ENCODE peak calls at places on chromosomes 13 and 19, in six cellular contexts. One of them, this sample, is unnamed.

GRCh38 chr13:106535552-106536243 is at the start of gene EFNB2:
- DNase-seq in upper lobe of left lung: peak
- DNase-seq in K562: peak
- DNase-seq in heart left ventricle: peak
- DNase-seq in gastrocnemius medialis: peak
- DNase-seq in suprapubic skin: peak
- DNase-seq in this sample: peak

GRCh38 chr13:21898461-21898860 is 227.6 kb downstream of the FGF9 start:
- DNase-seq in upper lobe of left lung: no peak
- DNase-seq in K562: no peak
- DNase-seq in heart left ventricle: no peak
- DNase-seq in gastrocnemius medialis: no peak
- DNase-seq in suprapubic skin: no peak
- DNase-seq in this sample: no peak

GRCh38 chr13:33153421-33154381 is 131.9 kb downstream of the STARD13 start:
- DNase-seq in upper lobe of left lung: no peak
- DNase-seq in K562: no peak
- DNase-seq in heart left ventricle: peak
- DNase-seq in gastrocnemius medialis: no peak
- DNase-seq in suprapubic skin: no peak
- DNase-seq in this sample: no peak

GRCh38 chr19:33310606-33311325 is 8.4 kb upstream of the CEBPA start:
- DNase-seq in upper lobe of left lung: peak
- DNase-seq in K562: no peak
- DNase-seq in heart left ventricle: no peak
- DNase-seq in gastrocnemius medialis: peak
- DNase-seq in suprapubic skin: no peak
- DNase-seq in this sample: no peak

GRCh38 chr19:18419699-18420460 is 682 bp downstream of the SSBP4 start:
- DNase-seq in upper lobe of left lung: no peak
- DNase-seq in K562: peak
- DNase-seq in heart left ventricle: no peak
- DNase-seq in gastrocnemius medialis: no peak
- DNase-seq in suprapubic skin: no peak
- DNase-seq in this sample: peak

GRCh38 chr19:44176590-44176989 is 11.7 kb downstream of the ZNF226 start:
- DNase-seq in upper lobe of left lung: no peak
- DNase-seq in K562: no peak
- DNase-seq in heart left ventricle: no peak
- DNase-seq in gastrocnemius medialis: no peak
- DNase-seq in suprapubic skin: no peak
- DNase-seq in this sample: no peak

GRCh38 chr19:17331254-17331558 is 3.4 kb downstream of the ANO8 start:
- DNase-seq in upper lobe of left lung: no peak
- DNase-seq in K562: no peak
- DNase-seq in heart left ventricle: no peak
- DNase-seq in gastrocnemius medialis: no peak
- DNase-seq in suprapubic skin: no peak
- DNase-seq in this sample: no peak

GRCh38 chr13:44679602-44680001 is 103.5 kb upstream of the TSC22D1 start:
- DNase-seq in upper lobe of left lung: no peak
- DNase-seq in K562: no peak
- DNase-seq in heart left ventricle: no peak
- DNase-seq in gastrocnemius medialis: no peak
- DNase-seq in suprapubic skin: no peak
- DNase-seq in this sample: no peak

GRCh38 chr19:24033962-24034342 is 53.0 kb upstream of the ZNF254 start:
- DNase-seq in upper lobe of left lung: peak
- DNase-seq in K562: no peak
- DNase-seq in heart left ventricle: peak
- DNase-seq in gastrocnemius medialis: peak
- DNase-seq in suprapubic skin: no peak
- DNase-seq in this sample: peak

GRCh38 chr13:43908156-43909126 is 28.7 kb downstream of the LACC1 start:
- DNase-seq in upper lobe of left lung: no peak
- DNase-seq in K562: no peak
- DNase-seq in heart left ventricle: no peak
- DNase-seq in gastrocnemius medialis: no peak
- DNase-seq in suprapubic skin: no peak
- DNase-seq in this sample: peak

GRCh38 chr19:40416918-40417713 is 3.9 kb upstream of the PRX start:
- DNase-seq in upper lobe of left lung: peak
- DNase-seq in K562: peak
- DNase-seq in heart left ventricle: peak
- DNase-seq in gastrocnemius medialis: peak
- DNase-seq in suprapubic skin: no peak
- DNase-seq in this sample: peak

GRCh38 chr19:18001837-18002345 is 6.1 kb upstream of the ARRDC2 start:
- DNase-seq in upper lobe of left lung: no peak
- DNase-seq in K562: no peak
- DNase-seq in heart left ventricle: no peak
- DNase-seq in gastrocnemius medialis: no peak
- DNase-seq in suprapubic skin: no peak
- DNase-seq in this sample: no peak

GRCh38 chr13:33536639-33537425 is 251.3 kb upstream of the STARD13 start:
- DNase-seq in upper lobe of left lung: no peak
- DNase-seq in K562: no peak
- DNase-seq in heart left ventricle: no peak
- DNase-seq in gastrocnemius medialis: no peak
- DNase-seq in suprapubic skin: no peak
- DNase-seq in this sample: no peak

GRCh38 chr13:88745013-88745412 is 1073.8 kb downstream of the SLITRK5 start:
- DNase-seq in upper lobe of left lung: no peak
- DNase-seq in K562: no peak
- DNase-seq in heart left ventricle: no peak
- DNase-seq in gastrocnemius medialis: no peak
- DNase-seq in suprapubic skin: no peak
- DNase-seq in this sample: no peak
- TF ChIP-seq POLR2A in upper lobe of left lung: no peak
- TF ChIP-seq POLR2A in K562: no peak
- TF ChIP-seq POLR2A in heart left ventricle: no peak
- TF ChIP-seq POLR2A in gastrocnemius medialis: no peak
- TF ChIP-seq POLR2A in suprapubic skin: no peak
- TF ChIP-seq POLR2A in this sample: no peak

GRCh38 chr13:46124531-46124966 is 19.7 kb upstream of the CPB2 start:
- DNase-seq in upper lobe of left lung: peak
- DNase-seq in K562: no peak
- DNase-seq in heart left ventricle: no peak
- DNase-seq in gastrocnemius medialis: no peak
- DNase-seq in suprapubic skin: no peak
- DNase-seq in this sample: no peak
- TF ChIP-seq POLR2A in upper lobe of left lung: no peak
- TF ChIP-seq POLR2A in K562: no peak
- TF ChIP-seq POLR2A in heart left ventricle: no peak
- TF ChIP-seq POLR2A in gastrocnemius medialis: no peak
- TF ChIP-seq POLR2A in suprapubic skin: no peak
- TF ChIP-seq POLR2A in this sample: no peak

DNA sequence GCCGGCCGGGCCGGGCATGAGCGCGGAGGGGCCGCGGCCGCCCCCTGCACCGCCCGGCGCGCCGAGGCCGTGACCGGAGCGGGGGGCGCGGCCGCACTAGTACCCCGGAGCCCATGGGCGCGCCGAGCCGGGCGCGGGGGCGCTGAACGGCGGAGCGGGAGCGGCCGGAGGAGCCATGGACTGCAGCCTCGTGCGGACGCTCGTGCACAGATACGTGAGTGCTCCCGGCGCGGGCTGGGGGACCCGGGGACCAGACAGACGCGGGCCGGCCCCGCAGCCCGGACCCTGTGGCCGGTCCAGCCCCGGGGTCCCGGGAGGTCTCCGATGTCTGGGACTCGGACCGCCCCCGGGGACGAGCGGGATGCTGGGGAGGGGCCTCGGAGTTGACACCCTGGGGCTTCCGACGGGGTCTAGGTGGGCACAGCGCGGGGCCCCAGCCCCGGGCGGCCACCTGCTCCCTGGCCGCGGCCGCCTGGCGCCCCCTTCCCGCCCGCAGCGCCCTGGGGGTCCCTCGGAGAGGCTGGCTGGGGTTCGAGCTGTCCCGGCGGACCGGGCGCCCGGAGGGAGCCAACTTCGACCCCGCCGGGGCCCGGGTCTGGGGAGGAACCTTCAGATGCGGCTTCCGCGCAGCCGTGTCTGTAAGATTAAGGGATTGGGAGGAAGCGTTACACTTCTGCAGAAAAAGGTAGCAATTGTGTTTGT is 555 bp downstream of the ATP11A start:
- DNase-seq in upper lobe of left lung: no peak
- DNase-seq in K562: no peak
- DNase-seq in heart left ventricle: peak
- DNase-seq in gastrocnemius medialis: no peak
- DNase-seq in suprapubic skin: no peak
- DNase-seq in this sample: peak
- TF ChIP-seq POLR2A in upper lobe of left lung: no peak
- TF ChIP-seq POLR2A in K562: no peak
- TF ChIP-seq POLR2A in heart left ventricle: no peak
- TF ChIP-seq POLR2A in gastrocnemius medialis: peak
- TF ChIP-seq POLR2A in suprapubic skin: no peak
- TF ChIP-seq POLR2A in this sample: no peak

GRCh38 chr19:2231621-2232221 is 4.4 kb downstream of the PLEKHJ1 start:
- DNase-seq in upper lobe of left lung: no peak
- DNase-seq in K562: no peak
- DNase-seq in heart left ventricle: no peak
- DNase-seq in gastrocnemius medialis: peak
- DNase-seq in suprapubic skin: no peak
- DNase-seq in this sample: no peak
- TF ChIP-seq POLR2A in upper lobe of left lung: no peak
- TF ChIP-seq POLR2A in K562: peak
- TF ChIP-seq POLR2A in heart left ventricle: no peak
- TF ChIP-seq POLR2A in gastrocnemius medialis: no peak
- TF ChIP-seq POLR2A in suprapubic skin: no peak
- TF ChIP-seq POLR2A in this sample: peak

DNA sequence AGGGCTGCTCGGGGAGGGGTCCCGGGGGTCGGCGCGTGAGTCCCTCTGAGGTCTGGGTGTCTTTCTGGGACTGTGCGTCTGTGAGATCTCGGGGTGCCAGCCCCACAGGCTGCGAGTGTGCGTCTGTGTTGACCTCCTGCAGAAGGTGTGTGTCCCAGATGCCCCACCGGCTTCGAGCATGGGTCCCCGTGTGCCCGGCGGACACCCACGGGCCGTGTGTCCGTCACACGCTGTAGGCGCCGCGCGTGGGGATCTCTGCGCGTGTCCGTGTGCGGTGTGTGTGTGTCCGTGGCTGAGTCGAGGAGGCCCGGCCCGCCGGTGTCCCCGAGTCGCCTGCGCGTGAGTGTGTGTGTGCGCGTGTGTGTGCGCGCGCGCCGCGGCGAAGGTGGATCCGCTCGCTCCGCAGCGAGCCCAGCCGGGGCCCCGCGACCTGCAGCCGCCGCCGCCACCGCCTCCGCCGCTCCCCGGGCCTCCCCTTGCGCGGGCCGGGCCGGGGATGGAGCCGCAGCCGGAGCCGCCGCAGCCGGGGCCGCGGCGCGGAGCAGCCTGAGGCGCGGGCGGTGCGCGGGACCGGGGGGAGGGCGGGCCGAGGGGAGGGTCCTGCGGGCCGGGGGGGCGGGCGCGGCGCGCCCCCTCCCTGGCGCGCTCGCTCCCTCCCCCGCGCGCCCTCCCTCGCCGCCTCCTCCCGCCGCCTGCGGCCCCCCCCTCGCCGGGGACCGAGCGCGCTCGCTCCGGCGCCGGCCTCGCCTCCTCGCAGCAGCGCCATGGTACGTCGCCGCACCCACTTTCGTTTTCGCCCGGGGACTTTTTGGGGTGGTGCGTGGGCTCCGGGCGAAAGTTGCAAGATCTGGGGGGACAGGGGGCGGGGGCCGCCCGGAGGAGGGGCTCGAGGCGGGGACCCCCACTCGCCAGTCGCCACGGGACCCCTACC is 7.2 kb upstream of the NFIC start:
- DNase-seq in upper lobe of left lung: peak
- DNase-seq in K562: peak
- DNase-seq in heart left ventricle: peak
- DNase-seq in gastrocnemius medialis: no peak
- DNase-seq in suprapubic skin: no peak
- DNase-seq in this sample: peak
- TF ChIP-seq POLR2A in upper lobe of left lung: peak
- TF ChIP-seq POLR2A in K562: peak
- TF ChIP-seq POLR2A in heart left ventricle: no peak
- TF ChIP-seq POLR2A in gastrocnemius medialis: peak
- TF ChIP-seq POLR2A in suprapubic skin: no peak
- TF ChIP-seq POLR2A in this sample: no peak

GRCh38 chr19:39411006-39411831 is 1.2 kb upstream of the PLEKHG2 start:
- DNase-seq in upper lobe of left lung: peak
- DNase-seq in K562: no peak
- DNase-seq in heart left ventricle: no peak
- DNase-seq in gastrocnemius medialis: peak
- DNase-seq in suprapubic skin: peak
- DNase-seq in this sample: peak
- TF ChIP-seq POLR2A in upper lobe of left lung: peak
- TF ChIP-seq POLR2A in K562: peak
- TF ChIP-seq POLR2A in heart left ventricle: no peak
- TF ChIP-seq POLR2A in gastrocnemius medialis: peak
- TF ChIP-seq POLR2A in suprapubic skin: peak
- TF ChIP-seq POLR2A in this sample: no peak

This sample was measured in erythroblast.